ENCODE peak calls at places on chromosomes 12 and 14, in five cellular contexts. V is WERI-Rb-1, Y is HepG2, C is MM.1S, E is dorsolateral prefrontal cortex. P is an unnamed sample.

GRCh38 chr14:103140316-103141109 is 17.3 kb downstream of the TNFAIP2 start:
- DNase-seq in V (no peak), E (no peak), Y (peak; percentile 39), C (peak; percentile 80), P (no peak)

GRCh38 chr14:52950898-52951729 is at the start of gene FERMT2:
- DNase-seq in E (peak; percentile 80), Y (peak; percentile 79), V (peak; percentile 90), C (peak; percentile 10), P (peak; percentile 97)

GRCh38 chr12:86261142-86261541 is 5.0 kb upstream of the MGAT4C start:
- DNase-seq in C (no peak), V (no peak), E (no peak), Y (no peak), P (no peak)

GRCh38 chr14:95498622-95499353 is 17.7 kb downstream of the SYNE3 start:
- DNase-seq in C (no peak), V (no peak), E (no peak), Y (no peak), P (no peak)

GRCh38 chr12:127191124-127191523 is 1075.8 kb upstream of the TMEM132C start:
- DNase-seq in Y (no peak), V (no peak), E (no peak), C (no peak), P (no peak)

GRCh38 chr12:4819654-4820053 is 90.1 kb upstream of the KCNA1 start:
- DNase-seq in V (no peak), E (no peak), C (no peak), Y (no peak), P (no peak)

GRCh38 chr14:104827173-104828055 is 26.5 kb downstream of the ZBTB42 start:
- DNase-seq in C (peak; percentile 29), V (peak; percentile 93), E (peak; percentile 15), Y (peak; percentile 76), P (peak; percentile 90)

GRCh38 chr14:70188292-70188607 is 501 bp downstream of the SLC8A3 start:
- DNase-seq in E (no peak), Y (no peak), V (no peak), C (no peak), P (peak; percentile 59)

GRCh38 chr12:80101126-80101525 is 1.8 kb downstream of the OTOGL start:
- DNase-seq in C (no peak), E (no peak), V (no peak), Y (no peak), P (no peak)

GRCh38 chr12:52235001-52235760 is 2.1 kb downstream of the KRT7 start:
- DNase-seq in C (no peak), V (no peak), Y (no peak), E (no peak), P (no peak)

GRCh38 chr12:14854586-14855163 is 11.3 kb upstream of the ART4 start:
- DNase-seq in E (no peak), Y (no peak), V (no peak), C (no peak), P (no peak)

GRCh38 chr14:105891221-105891602 is 364.8 kb downstream of the TMEM121 start:
- DNase-seq in E (no peak), Y (no peak), V (peak; percentile 1), C (no peak), P (no peak)

GRCh38 chr12:75932241-75932640 is 99.3 kb downstream of the PHLDA1 start:
- DNase-seq in Y (peak; percentile 70), E (no peak), C (no peak), V (no peak), P (no peak)

GRCh38 chr14:55125403-55125802 is 3.6 kb upstream of the LGALS3 start:
- DNase-seq in C (no peak), E (no peak), Y (no peak), V (no peak), P (no peak)

GRCh38 chr12:64682572-64683277 is 72.4 kb downstream of the RASSF3 start:
- DNase-seq in C (no peak), Y (no peak), E (no peak), V (peak; percentile 55), P (peak; percentile 73)

GRCh38 chr14:76877871-76878270 is 51.7 kb downstream of the LRRC74A start:
- DNase-seq in E (no peak), C (no peak), Y (no peak), V (no peak), P (no peak)

GRCh38 chr12:111444706-111445310 is 39.1 kb downstream of the SH2B3 start:
- DNase-seq in V (peak; percentile 72), Y (no peak), C (peak; percentile 89), E (no peak), P (peak; percentile 36)

GRCh38 chr12:13379531-13379930 is 183.0 kb downstream of the EMP1 start:
- DNase-seq in Y (no peak), E (no peak), V (no peak), C (no peak), P (peak; percentile 12)

GRCh38 chr12:125050446-125050845 is 14.8 kb upstream of the AACS start:
- DNase-seq in Y (no peak), E (no peak), V (no peak), C (no peak), P (no peak)

GRCh38 chr12:25458047-25458552 is 95.0 kb downstream of the LMNTD1 start:
- DNase-seq in Y (peak; percentile 7), C (no peak), E (no peak), V (no peak), P (no peak)

GRCh38 chr12:56280849-56281248 is 14.1 kb downstream of the COQ10A start:
- DNase-seq in V (no peak), C (no peak), E (no peak), Y (no peak), P (no peak)

GRCh38 chr12:49059385-49060232 is 985 bp downstream of the KMT2D start:
- DNase-seq in C (peak; percentile 31), V (peak; percentile 21), Y (no peak), E (no peak), P (peak; percentile 76)

GRCh38 chr14:26934151-26934550 is 336.3 kb upstream of the NOVA1 start:
- DNase-seq in C (no peak), E (no peak), V (no peak), Y (no peak), P (no peak)

GRCh38 chr12:56084958-56085543 is 5.1 kb downstream of the ERBB3 start:
- DNase-seq in Y (no peak), C (no peak), E (no peak), V (peak; percentile 60), P (peak; percentile 61)

GRCh38 chr14:104374718-104375080 is 204.9 kb upstream of the C14orf180 start:
- DNase-seq in C (no peak), Y (no peak), V (no peak), E (no peak), P (no peak)

GRCh38 chr12:70891059-70891632 is 29.4 kb downstream of the PTPRR start:
- DNase-seq in V (no peak), C (no peak), E (no peak), Y (no peak), P (no peak)

GRCh38 chr14:23095196-23096108 is at the start of gene C14orf119:
- DNase-seq in C (peak; percentile 97), V (peak; percentile 99), E (peak; percentile 99), Y (peak; percentile 100), P (peak; percentile 100)

GRCh38 chr14:62776300-62776699 is 269.0 kb downstream of the KCNH5 start:
- DNase-seq in Y (no peak), V (no peak), E (no peak), C (no peak), P (no peak)

GRCh38 chr14:61927015-61927414 is 164.8 kb downstream of the SNAPC1 start:
- DNase-seq in Y (no peak), E (no peak), C (no peak), V (no peak), P (no peak)

GRCh38 chr12:96466939-96467751 is 22.2 kb upstream of the CFAP54 start:
- DNase-seq in E (no peak), Y (no peak), V (no peak), C (no peak), P (no peak)

GRCh38 chr14:32028599-32028998 is 48.5 kb upstream of the ARHGAP5 start:
- DNase-seq in V (no peak), Y (no peak), C (no peak), E (no peak), P (no peak)

GRCh38 chr14:91891721-91892220 is 24.4 kb upstream of the TC2N start:
- DNase-seq in C (no peak), Y (no peak), V (no peak), E (no peak), P (no peak)
- H3K27ac ChIP-seq in C (no peak overlapping the region), Y (no peak overlapping the region), V (no peak overlapping the region), E (peak overlapping the region; percentile 94), P (no peak overlapping the region)

DNA sequence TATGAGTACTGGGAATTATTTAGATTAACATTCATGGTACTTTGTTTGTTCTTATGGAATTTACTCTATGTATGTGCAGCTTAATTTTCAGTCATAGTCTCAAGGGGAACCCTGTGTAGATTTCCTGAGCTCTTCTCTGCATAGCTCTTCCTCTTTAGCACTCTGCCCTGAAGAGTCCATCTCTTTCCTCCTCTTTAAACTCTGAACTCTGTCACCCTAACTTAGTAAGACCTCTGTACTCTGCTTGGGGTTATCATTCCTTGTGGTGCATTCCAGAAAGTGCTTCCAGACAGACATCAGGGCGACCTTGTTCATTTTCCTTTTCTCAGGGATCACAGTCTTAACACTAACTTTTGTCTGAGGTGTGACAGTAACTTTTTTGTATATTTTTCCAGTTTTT is 179.2 kb downstream of the RAD51B start:
- DNase-seq in V (no peak), E (no peak), Y (no peak), C (no peak), P (no peak)
- H3K27ac ChIP-seq in V (no peak overlapping the region), E (no peak overlapping the region), Y (no peak overlapping the region), C (no peak overlapping the region), P (no peak overlapping the region)

GRCh38 chr12:20370841-20371240 is 2.5 kb downstream of the PDE3A start:
- DNase-seq in V (no peak), E (no peak), C (no peak), Y (no peak), P (no peak)

GRCh38 chr12:20370001-20370381 is 1.7 kb downstream of the PDE3A start:
- DNase-seq in Y (no peak), C (no peak), E (peak; percentile 44), V (peak; percentile 9), P (peak; percentile 32)

GRCh38 chr12:20368653-20369163 is 371 bp downstream of the PDE3A start:
- DNase-seq in V (peak; percentile 20), C (no peak), E (peak; percentile 31), Y (no peak), P (peak; percentile 76)

GRCh38 chr12:20367731-20368652 is at the start of gene PDE3A:
- DNase-seq in E (peak; percentile 62), C (peak; percentile 12), Y (no peak), V (peak; percentile 69), P (peak; percentile 87)

GRCh38 chr12:20369164-20370000 is 1.0 kb downstream of the PDE3A start:
- DNase-seq in Y (no peak), C (no peak), V (peak; percentile 53), E (peak; percentile 52), P (peak; percentile 77)
- H3K27ac ChIP-seq in Y (no peak overlapping the region), C (no peak overlapping the region), V (no peak overlapping the region), E (peak overlapping the region; percentile 82), P (no peak overlapping the region)

GRCh38 chr14:91926131-91926890 is 21.2 kb downstream of the FBLN5 start:
- DNase-seq in C (no peak), Y (no peak), V (no peak), E (no peak), P (no peak)

GRCh38 chr14:91927800-91928199 is 19.7 kb downstream of the FBLN5 start:
- DNase-seq in V (no peak), C (no peak), E (no peak), Y (no peak), P (no peak)

GRCh38 chr14:91925727-91926121 is 21.8 kb downstream of the FBLN5 start:
- DNase-seq in E (no peak), V (no peak), Y (no peak), C (no peak), P (no peak)

GRCh38 chr14:91927216-91927615 is 20.3 kb downstream of the FBLN5 start:
- DNase-seq in V (no peak), Y (no peak), C (no peak), E (no peak), P (no peak)

GRCh38 chr14:91924871-91925726 is 22.4 kb downstream of the FBLN5 start:
- DNase-seq in V (no peak), E (no peak), Y (no peak), C (no peak), P (no peak)
- H3K27ac ChIP-seq in V (no peak overlapping the region), E (no peak overlapping the region), Y (no peak overlapping the region), C (no peak overlapping the region), P (no peak overlapping the region)

P was measured in neural progenitor cell.